ENCODE peak calls at places on chromosomes 5 and 9, in seven cellular contexts. Y is PC-9, U is colonic mucosa, N is endothelial cell, Q is GM12864, Z is MM.1S, D is type B pancreatic cell. K is an unnamed sample.

GRCh38 chr5:101455048-101455447 is 552.0 kb upstream of the ST8SIA4 start:
- DNase-seq in Y (no peak), U (no peak), N (no peak), Q (no peak), Z (no peak), D (no peak), K (no peak)

GRCh38 chr5:115602585-115603125 is 376 bp upstream of the TICAM2 start:
- DNase-seq in Y (no peak), U (no peak), N (no peak), Q (no peak), Z (no peak), D (no peak), K (no peak)

GRCh38 chr9:69254223-69254622 is 70.8 kb upstream of the ENTREP1 start:
- DNase-seq in Y (no peak), U (no peak), N (no peak), Q (no peak), Z (no peak), D (no peak), K (no peak)

GRCh38 chr9:129145316-129145715 is 32.7 kb downstream of the IER5L start:
- DNase-seq in Y (no peak), U (no peak), N (no peak), Q (no peak), Z (no peak), D (no peak), K (no peak)

GRCh38 chr5:94308442-94308841 is 310.0 kb downstream of the KIAA0825 start:
- DNase-seq in Y (no peak), U (no peak), N (no peak), Q (no peak), Z (no peak), D (no peak), K (no peak)

GRCh38 chr9:131943397-131943796 is 136.3 kb downstream of the MED27 start:
- DNase-seq in Y (no peak), U (no peak), N (no peak), Q (no peak), Z (no peak), D (no peak), K (peak; percentile 25)

GRCh38 chr5:139651863-139652787 is 4.0 kb downstream of the CXXC5 start:
- DNase-seq in Y (peak; percentile 79), U (peak; percentile 88), N (peak; percentile 42), Q (peak; percentile 80), Z (peak; percentile 80), D (no peak), K (peak; percentile 82)

GRCh38 chr9:35650341-35651158 is at the start of gene SIT1:
- DNase-seq in Y (no peak), U (no peak), N (no peak), Q (no peak), Z (no peak), D (no peak), K (peak; percentile 12)

GRCh38 chr5:125372694-125373621 is 626.5 kb upstream of the ZNF608 start:
- DNase-seq in Y (no peak), U (no peak), N (peak; percentile 16), Q (no peak), Z (no peak), D (no peak), K (no peak)

GRCh38 chr9:104078596-104078995 is 15.5 kb upstream of the SMC2 start:
- DNase-seq in Y (no peak), U (no peak), N (no peak), Q (no peak), Z (no peak), D (no peak), K (no peak)

GRCh38 chr9:104073098-104073769 is 20.9 kb upstream of the SMC2 start:
- DNase-seq in Y (no peak), U (no peak), N (no peak), Q (no peak), Z (no peak), D (no peak), K (no peak)

GRCh38 chr9:104073770-104074133 is 20.4 kb upstream of the SMC2 start:
- DNase-seq in Y (no peak), U (no peak), N (no peak), Q (no peak), Z (no peak), D (no peak), K (peak; percentile 33)

GRCh38 chr9:104074876-104075275 is 19.2 kb upstream of the SMC2 start:
- DNase-seq in Y (no peak), U (no peak), N (no peak), Q (no peak), Z (no peak), D (no peak), K (no peak)

GRCh38 chr9:104075801-104076753 is 18.0 kb upstream of the SMC2 start:
- DNase-seq in Y (peak; percentile 0), U (no peak), N (no peak), Q (no peak), Z (no peak), D (no peak), K (no peak)
- TF ChIP-seq CTCF in Y (no peak), U (no peak), N (no peak), Q (no peak), Z (no peak), D (no peak), K (no peak)

DNA sequence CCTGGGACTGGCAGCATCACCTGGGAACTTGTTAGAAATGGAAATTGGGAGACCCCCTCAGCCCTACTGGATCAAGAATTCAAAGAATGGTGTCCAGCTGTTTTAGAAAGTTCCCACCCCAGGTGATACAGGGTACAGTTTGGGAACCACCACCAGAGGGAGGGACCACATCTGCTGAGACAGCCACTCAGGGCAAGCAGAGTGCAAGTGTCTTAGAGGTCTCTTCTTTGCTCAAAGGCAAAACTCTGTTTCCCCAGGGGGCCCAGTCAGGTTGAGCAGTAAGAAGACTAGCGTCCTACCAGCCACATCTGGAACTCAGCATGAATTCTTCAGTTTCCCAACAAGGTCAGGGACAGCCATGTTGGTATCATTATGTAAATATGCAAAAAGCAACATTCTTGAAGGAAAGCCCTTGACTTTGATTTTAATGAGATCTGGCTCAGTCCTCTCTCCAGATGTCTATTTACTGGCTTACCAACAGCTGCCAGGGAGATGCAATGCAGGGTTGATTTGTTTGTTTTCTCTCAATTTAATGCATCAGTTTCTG is 46.6 kb downstream of the TGFBI start:
- DNase-seq in Y (no peak), U (no peak), N (no peak), Q (no peak), Z (no peak), D (peak; percentile 27), K (no peak)
- TF ChIP-seq CTCF in Y (no peak), U (no peak), N (no peak), Q (peak; percentile 16), Z (no peak), D (no peak), K (no peak)

DNA sequence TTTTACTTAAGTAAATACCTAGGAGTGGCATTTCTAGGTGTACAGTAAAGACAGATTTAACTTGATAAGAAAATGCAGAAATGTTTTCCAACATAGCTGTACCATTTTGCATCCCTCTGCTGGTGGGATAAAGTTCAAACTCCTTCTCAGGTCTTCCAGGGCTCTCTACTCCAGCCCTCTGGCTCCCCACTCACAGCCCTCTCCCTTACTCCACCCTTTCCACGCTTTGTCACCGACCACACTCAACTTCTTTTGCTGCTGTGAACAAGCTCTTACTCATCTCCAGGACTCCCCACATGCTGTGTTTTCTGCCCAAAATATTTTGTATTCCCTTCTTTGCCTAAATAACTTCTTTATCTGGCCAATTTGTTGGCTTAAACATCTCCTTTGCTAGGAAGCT is 90.6 kb upstream of the OSMR start:
- DNase-seq in Y (no peak), U (no peak), N (no peak), Q (no peak), Z (no peak), D (no peak), K (no peak)
- TF ChIP-seq CTCF in Y (no peak), U (no peak), N (no peak), Q (no peak), Z (no peak), D (peak; percentile 26), K (no peak)

GRCh38 chr9:75869236-75869635 is 21.2 kb upstream of the PCSK5 start:
- DNase-seq in Y (no peak), U (no peak), N (no peak), Q (no peak), Z (no peak), D (no peak), K (no peak)

GRCh38 chr9:75870450-75870849 is 20.0 kb upstream of the PCSK5 start:
- DNase-seq in Y (no peak), U (no peak), N (no peak), Q (no peak), Z (no peak), D (no peak), K (no peak)

GRCh38 chr9:75871624-75872023 is 18.8 kb upstream of the PCSK5 start:
- DNase-seq in Y (no peak), U (no peak), N (no peak), Q (no peak), Z (no peak), D (no peak), K (no peak)

GRCh38 chr9:75866273-75866871 is 24.1 kb upstream of the PCSK5 start:
- DNase-seq in Y (peak; percentile 19), U (peak; percentile 75), N (peak; percentile 56), Q (peak; percentile 13), Z (peak; percentile 65), D (no peak), K (peak; percentile 54)
- TF ChIP-seq CTCF in Y (peak; percentile 89), U (peak; percentile 77), N (peak; percentile 89), Q (peak; percentile 48), Z (peak; percentile 72), D (peak; percentile 86), K (peak; percentile 55)

DNA sequence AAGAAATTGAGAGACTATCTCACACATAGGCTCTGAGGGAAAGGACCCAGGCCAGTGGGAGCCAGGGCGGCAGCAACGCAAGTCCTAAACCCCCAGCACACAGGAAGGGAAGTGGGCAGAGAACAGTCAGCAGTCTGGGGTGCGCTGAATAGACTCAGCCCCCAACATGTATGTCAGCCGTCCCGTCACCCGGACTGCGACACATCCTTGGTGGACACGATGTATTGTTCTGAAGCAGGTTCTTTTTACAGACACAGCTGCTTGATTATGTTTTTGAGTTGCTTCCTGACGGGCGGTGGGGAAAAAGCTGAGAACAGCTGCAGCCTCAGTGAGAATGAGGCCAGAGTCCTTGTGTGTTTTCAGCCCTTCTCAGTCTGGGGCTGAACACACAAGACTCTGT is 64.1 kb upstream of the CXCL14 start:
- DNase-seq in Y (no peak), U (no peak), N (no peak), Q (no peak), Z (no peak), D (no peak), K (no peak)
- TF ChIP-seq CTCF in Y (no peak), U (no peak), N (no peak), Q (no peak), Z (no peak), D (no peak), K (no peak)

GRCh38 chr5:147892696-147893296 is 13.5 kb downstream of the C5orf46 start:
- DNase-seq in Y (peak; percentile 76), U (peak; percentile 73), N (no peak), Q (no peak), Z (no peak), D (no peak), K (peak; percentile 61)

GRCh38 chr5:147882586-147883313 is 4.2 kb downstream of the SCGB3A2 start:
- DNase-seq in Y (no peak), U (no peak), N (no peak), Q (no peak), Z (no peak), D (no peak), K (no peak)

GRCh38 chr5:147887925-147888324 is 9.4 kb downstream of the SCGB3A2 start:
- DNase-seq in Y (no peak), U (no peak), N (no peak), Q (no peak), Z (no peak), D (no peak), K (no peak)

GRCh38 chr5:147887026-147887627 is 8.6 kb downstream of the SCGB3A2 start:
- DNase-seq in Y (peak; percentile 27), U (peak; percentile 31), N (peak; percentile 28), Q (no peak), Z (peak; percentile 55), D (no peak), K (peak; percentile 40)
- TF ChIP-seq CTCF in Y (peak; percentile 82), U (peak; percentile 42), N (peak; percentile 53), Q (peak; percentile 28), Z (peak; percentile 70), D (peak; percentile 77), K (peak; percentile 77)

K was measured in body of pancreas.